ENCODE peak calls at places on chromosomes 7 and 10, in ten cellular contexts. One of them, this sample, is unnamed.

GRCh38 chr10:112389147-112389822 is 15.4 kb downstream of the ACSL5 start:
- DNase-seq in GM12878: peak
- DNase-seq in adrenal gland: no peak
- DNase-seq in prostate gland: no peak
- DNase-seq in ovary: no peak
- DNase-seq in breast epithelium: no peak
- DNase-seq in GM12892: no peak
- DNase-seq in A549: peak
- DNase-seq in spleen: no peak
- DNase-seq in heart left ventricle: peak
- DNase-seq in this sample: no peak

GRCh38 chr10:28508304-28508925 is 24.5 kb upstream of the WAC start:
- DNase-seq in breast epithelium: no peak
- DNase-seq in adrenal gland: no peak
- DNase-seq in GM12892: no peak
- DNase-seq in ovary: no peak
- DNase-seq in prostate gland: no peak
- DNase-seq in spleen: no peak
- DNase-seq in GM12878: no peak
- DNase-seq in heart left ventricle: no peak
- DNase-seq in A549: no peak
- DNase-seq in this sample: no peak

GRCh38 chr7:134932707-134933370 is 53.5 kb upstream of the AGBL3 start:
- DNase-seq in GM12878: peak
- DNase-seq in prostate gland: no peak
- DNase-seq in ovary: no peak
- DNase-seq in heart left ventricle: peak
- DNase-seq in breast epithelium: no peak
- DNase-seq in adrenal gland: peak
- DNase-seq in GM12892: no peak
- DNase-seq in A549: no peak
- DNase-seq in spleen: no peak
- DNase-seq in this sample: no peak

GRCh38 chr7:130476287-130477001 is 15.4 kb upstream of the MEST start:
- DNase-seq in breast epithelium: no peak
- DNase-seq in ovary: no peak
- DNase-seq in spleen: no peak
- DNase-seq in heart left ventricle: no peak
- DNase-seq in prostate gland: no peak
- DNase-seq in GM12878: peak
- DNase-seq in adrenal gland: no peak
- DNase-seq in GM12892: no peak
- DNase-seq in A549: no peak
- DNase-seq in this sample: no peak

GRCh38 chr10:43395571-43396060 is 13.4 kb downstream of the HNRNPF start:
- DNase-seq in breast epithelium: no peak
- DNase-seq in ovary: no peak
- DNase-seq in adrenal gland: no peak
- DNase-seq in A549: no peak
- DNase-seq in GM12892: no peak
- DNase-seq in heart left ventricle: no peak
- DNase-seq in prostate gland: no peak
- DNase-seq in GM12878: no peak
- DNase-seq in spleen: peak
- DNase-seq in this sample: peak

GRCh38 chr7:14687777-14688176 is 214.8 kb downstream of the DGKB start:
- DNase-seq in GM12892: no peak
- DNase-seq in GM12878: no peak
- DNase-seq in ovary: no peak
- DNase-seq in breast epithelium: no peak
- DNase-seq in heart left ventricle: no peak
- DNase-seq in spleen: no peak
- DNase-seq in prostate gland: no peak
- DNase-seq in adrenal gland: no peak
- DNase-seq in A549: no peak
- DNase-seq in this sample: no peak

GRCh38 chr7:124779194-124779593 is 13.6 kb upstream of the GPR37 start:
- DNase-seq in heart left ventricle: no peak
- DNase-seq in prostate gland: no peak
- DNase-seq in adrenal gland: no peak
- DNase-seq in GM12878: no peak
- DNase-seq in spleen: no peak
- DNase-seq in GM12892: no peak
- DNase-seq in breast epithelium: no peak
- DNase-seq in A549: no peak
- DNase-seq in ovary: no peak
- DNase-seq in this sample: no peak

GRCh38 chr10:115996031-115996430 is 277.0 kb downstream of the GFRA1 start:
- DNase-seq in adrenal gland: no peak
- DNase-seq in breast epithelium: no peak
- DNase-seq in GM12892: no peak
- DNase-seq in A549: no peak
- DNase-seq in ovary: no peak
- DNase-seq in prostate gland: no peak
- DNase-seq in spleen: no peak
- DNase-seq in heart left ventricle: no peak
- DNase-seq in GM12878: no peak
- DNase-seq in this sample: no peak

GRCh38 chr10:124088944-124089343 is 4.5 kb downstream of the CHST15 start:
- DNase-seq in breast epithelium: no peak
- DNase-seq in GM12892: no peak
- DNase-seq in A549: no peak
- DNase-seq in adrenal gland: no peak
- DNase-seq in spleen: no peak
- DNase-seq in heart left ventricle: no peak
- DNase-seq in GM12878: no peak
- DNase-seq in ovary: no peak
- DNase-seq in prostate gland: no peak
- DNase-seq in this sample: no peak

GRCh38 chr10:239109-239508 is 103.9 kb downstream of the ZMYND11 start:
- DNase-seq in heart left ventricle: no peak
- DNase-seq in prostate gland: no peak
- DNase-seq in breast epithelium: no peak
- DNase-seq in A549: no peak
- DNase-seq in GM12892: no peak
- DNase-seq in spleen: no peak
- DNase-seq in GM12878: no peak
- DNase-seq in ovary: no peak
- DNase-seq in adrenal gland: no peak
- DNase-seq in this sample: no peak

GRCh38 chr10:17737021-17737965 is 14.7 kb upstream of the TMEM236 start:
- DNase-seq in breast epithelium: no peak
- DNase-seq in adrenal gland: peak
- DNase-seq in A549: peak
- DNase-seq in spleen: no peak
- DNase-seq in ovary: peak
- DNase-seq in GM12892: no peak
- DNase-seq in GM12878: no peak
- DNase-seq in prostate gland: no peak
- DNase-seq in heart left ventricle: peak
- DNase-seq in this sample: peak

GRCh38 chr10:69807696-69808095 is 6.0 kb downstream of the COL13A1 start:
- DNase-seq in adrenal gland: no peak
- DNase-seq in spleen: peak
- DNase-seq in prostate gland: no peak
- DNase-seq in heart left ventricle: no peak
- DNase-seq in breast epithelium: no peak
- DNase-seq in A549: no peak
- DNase-seq in GM12878: no peak
- DNase-seq in ovary: no peak
- DNase-seq in GM12892: no peak
- DNase-seq in this sample: no peak

GRCh38 chr7:43458746-43459337 is 124.1 kb upstream of the STK17A start:
- DNase-seq in spleen: no peak
- DNase-seq in GM12878: no peak
- DNase-seq in heart left ventricle: no peak
- DNase-seq in prostate gland: no peak
- DNase-seq in breast epithelium: no peak
- DNase-seq in adrenal gland: no peak
- DNase-seq in A549: no peak
- DNase-seq in GM12892: no peak
- DNase-seq in ovary: no peak
- DNase-seq in this sample: no peak

GRCh38 chr10:45581497-45582385 is 90.8 kb downstream of the ZFAND4 start:
- DNase-seq in GM12878: no peak
- DNase-seq in ovary: no peak
- DNase-seq in prostate gland: no peak
- DNase-seq in heart left ventricle: no peak
- DNase-seq in spleen: no peak
- DNase-seq in GM12892: no peak
- DNase-seq in adrenal gland: no peak
- DNase-seq in A549: no peak
- DNase-seq in breast epithelium: no peak
- DNase-seq in this sample: no peak

GRCh38 chr10:45580781-45581496 is 91.6 kb downstream of the ZFAND4 start:
- DNase-seq in ovary: no peak
- DNase-seq in adrenal gland: no peak
- DNase-seq in heart left ventricle: no peak
- DNase-seq in spleen: no peak
- DNase-seq in GM12878: peak
- DNase-seq in A549: no peak
- DNase-seq in GM12892: no peak
- DNase-seq in prostate gland: no peak
- DNase-seq in breast epithelium: no peak
- DNase-seq in this sample: peak

GRCh38 chr10:45582386-45582781 is 90.2 kb downstream of the ZFAND4 start:
- DNase-seq in GM12878: no peak
- DNase-seq in heart left ventricle: no peak
- DNase-seq in spleen: no peak
- DNase-seq in adrenal gland: no peak
- DNase-seq in ovary: no peak
- DNase-seq in A549: no peak
- DNase-seq in GM12892: no peak
- DNase-seq in breast epithelium: no peak
- DNase-seq in prostate gland: no peak
- DNase-seq in this sample: no peak

GRCh38 chr10:45578384-45578946 is 94.1 kb downstream of the ZFAND4 start:
- DNase-seq in breast epithelium: no peak
- DNase-seq in heart left ventricle: no peak
- DNase-seq in spleen: no peak
- DNase-seq in GM12892: no peak
- DNase-seq in ovary: no peak
- DNase-seq in A549: no peak
- DNase-seq in adrenal gland: no peak
- DNase-seq in GM12878: no peak
- DNase-seq in prostate gland: no peak
- DNase-seq in this sample: no peak

GRCh38 chr10:45580371-45580770 is 92.2 kb downstream of the ZFAND4 start:
- DNase-seq in GM12878: peak
- DNase-seq in spleen: no peak
- DNase-seq in breast epithelium: no peak
- DNase-seq in prostate gland: no peak
- DNase-seq in A549: no peak
- DNase-seq in adrenal gland: no peak
- DNase-seq in GM12892: no peak
- DNase-seq in heart left ventricle: no peak
- DNase-seq in ovary: no peak
- DNase-seq in this sample: peak
- TF ChIP-seq POLR2A in GM12878: no peak
- TF ChIP-seq POLR2A in spleen: no peak
- TF ChIP-seq POLR2A in breast epithelium: no peak
- TF ChIP-seq POLR2A in prostate gland: no peak
- TF ChIP-seq POLR2A in A549: no peak
- TF ChIP-seq POLR2A in adrenal gland: no peak
- TF ChIP-seq POLR2A in GM12892: no peak
- TF ChIP-seq POLR2A in heart left ventricle: no peak
- TF ChIP-seq POLR2A in ovary: no peak
- TF ChIP-seq POLR2A in this sample: no peak

GRCh38 chr10:80520661-80521488 is 16.8 kb upstream of the SH2D4B start:
- DNase-seq in ovary: no peak
- DNase-seq in heart left ventricle: no peak
- DNase-seq in GM12878: no peak
- DNase-seq in prostate gland: no peak
- DNase-seq in adrenal gland: no peak
- DNase-seq in GM12892: no peak
- DNase-seq in spleen: peak
- DNase-seq in breast epithelium: no peak
- DNase-seq in A549: no peak
- DNase-seq in this sample: no peak
- TF ChIP-seq POLR2A in ovary: no peak
- TF ChIP-seq POLR2A in heart left ventricle: no peak
- TF ChIP-seq POLR2A in GM12878: peak
- TF ChIP-seq POLR2A in prostate gland: no peak
- TF ChIP-seq POLR2A in adrenal gland: no peak
- TF ChIP-seq POLR2A in GM12892: no peak
- TF ChIP-seq POLR2A in spleen: no peak
- TF ChIP-seq POLR2A in breast epithelium: no peak
- TF ChIP-seq POLR2A in A549: no peak
- TF ChIP-seq POLR2A in this sample: no peak

GRCh38 chr7:73829921-73830617 is 727 bp upstream of the CLDN4 start:
- DNase-seq in heart left ventricle: no peak
- DNase-seq in prostate gland: peak
- DNase-seq in ovary: no peak
- DNase-seq in A549: no peak
- DNase-seq in GM12892: no peak
- DNase-seq in spleen: no peak
- DNase-seq in adrenal gland: no peak
- DNase-seq in GM12878: no peak
- DNase-seq in breast epithelium: no peak
- DNase-seq in this sample: no peak
- TF ChIP-seq POLR2A in heart left ventricle: no peak
- TF ChIP-seq POLR2A in prostate gland: no peak
- TF ChIP-seq POLR2A in ovary: no peak
- TF ChIP-seq POLR2A in A549: no peak
- TF ChIP-seq POLR2A in GM12892: no peak
- TF ChIP-seq POLR2A in spleen: no peak
- TF ChIP-seq POLR2A in adrenal gland: no peak
- TF ChIP-seq POLR2A in GM12878: no peak
- TF ChIP-seq POLR2A in breast epithelium: no peak
- TF ChIP-seq POLR2A in this sample: no peak

DNA sequence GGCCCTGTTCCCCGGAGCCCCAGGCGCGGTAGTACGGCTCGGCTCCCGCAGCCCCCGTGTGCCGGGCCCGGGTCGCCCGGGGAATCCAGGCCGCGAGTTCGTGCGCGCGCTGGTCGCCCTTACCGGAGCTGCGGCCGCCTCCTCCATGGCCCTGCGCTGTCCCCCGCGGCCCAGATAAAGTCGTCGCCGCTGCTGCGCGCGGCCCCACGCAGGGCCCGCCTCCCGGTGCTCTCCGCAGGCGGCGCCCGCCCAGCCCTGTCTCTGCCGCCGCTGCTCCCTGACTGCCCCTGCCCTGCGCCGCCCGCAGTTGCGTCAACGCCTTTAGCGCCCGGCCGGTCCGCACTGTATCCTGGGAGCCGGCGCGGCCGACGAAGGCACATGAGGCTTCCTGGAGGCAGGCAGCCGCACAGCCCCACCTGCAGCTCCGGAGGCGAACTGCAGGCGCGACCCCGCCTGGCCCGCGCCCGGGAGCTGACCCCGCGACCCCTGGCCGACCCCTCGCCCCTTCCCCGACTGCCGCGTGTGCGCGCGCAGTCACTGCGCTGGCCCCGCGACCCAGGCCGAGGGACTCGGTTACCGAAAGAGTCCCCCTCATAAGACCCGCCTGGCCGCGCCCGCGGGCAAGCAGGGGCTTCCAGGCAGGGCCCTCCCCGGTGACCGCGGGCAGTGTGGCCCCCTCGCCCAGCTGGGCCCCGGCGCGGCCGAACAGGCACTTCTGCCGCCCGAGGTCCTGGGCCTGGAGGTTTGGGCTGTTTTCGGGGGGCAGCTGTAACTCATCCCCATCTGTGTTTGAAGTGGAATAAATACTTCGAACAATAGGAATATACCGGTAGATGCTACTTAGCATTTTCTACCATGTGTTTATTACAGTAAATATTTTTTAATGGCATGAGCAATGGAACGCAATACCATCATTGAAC is 127.1 kb upstream of the ZNF746 start:
- DNase-seq in adrenal gland: peak
- DNase-seq in ovary: peak
- DNase-seq in spleen: peak
- DNase-seq in GM12892: peak
- DNase-seq in prostate gland: peak
- DNase-seq in A549: peak
- DNase-seq in breast epithelium: peak
- DNase-seq in GM12878: peak
- DNase-seq in heart left ventricle: peak
- DNase-seq in this sample: peak
- TF ChIP-seq POLR2A in adrenal gland: peak
- TF ChIP-seq POLR2A in ovary: peak
- TF ChIP-seq POLR2A in spleen: peak
- TF ChIP-seq POLR2A in GM12892: peak
- TF ChIP-seq POLR2A in prostate gland: peak
- TF ChIP-seq POLR2A in A549: peak
- TF ChIP-seq POLR2A in breast epithelium: peak
- TF ChIP-seq POLR2A in GM12878: peak
- TF ChIP-seq POLR2A in heart left ventricle: peak
- TF ChIP-seq POLR2A in this sample: peak